ENCODE peak calls at places on chromosomes 5 and 9, in four cellular contexts. One of them, this sample, is unnamed.
A peak's percentile ranks its signal among the peaks of the same experiment; 100 is the strongest.

GRCh38 chr5:163407034-163407652 is 30.3 kb upstream of the CCNG1 start:
- DNase-seq in NCI-H1092: no peak
- DNase-seq in activated T-cell treated with anti-CD3 and anti-CD28 coated beads, Interleukin-2, amount 50 U/mL, for 72 hours: no peak
- DNase-seq in endothelial cell: no peak
- DNase-seq in this sample: no peak

GRCh38 chr9:128687453-128687852 is 1.6 kb upstream of the SET start:
- DNase-seq in NCI-H1092: no peak
- DNase-seq in activated T-cell treated with anti-CD3 and anti-CD28 coated beads, Interleukin-2, amount 50 U/mL, for 72 hours: no peak
- DNase-seq in endothelial cell: no peak
- DNase-seq in this sample: no peak

GRCh38 chr9:16136961-16137360 is 584.1 kb downstream of the CCDC171 start:
- DNase-seq in NCI-H1092: no peak
- DNase-seq in activated T-cell treated with anti-CD3 and anti-CD28 coated beads, Interleukin-2, amount 50 U/mL, for 72 hours: no peak
- DNase-seq in endothelial cell: no peak
- DNase-seq in this sample: no peak

GRCh38 chr5:627840-628239 is 15.7 kb downstream of the CEP72 start:
- DNase-seq in NCI-H1092: no peak
- DNase-seq in activated T-cell treated with anti-CD3 and anti-CD28 coated beads, Interleukin-2, amount 50 U/mL, for 72 hours: no peak
- DNase-seq in endothelial cell: no peak
- DNase-seq in this sample: no peak

GRCh38 chr9:87557996-87558395 is 60.3 kb downstream of the DAPK1 start:
- DNase-seq in NCI-H1092: no peak
- DNase-seq in activated T-cell treated with anti-CD3 and anti-CD28 coated beads, Interleukin-2, amount 50 U/mL, for 72 hours: no peak
- DNase-seq in endothelial cell: no peak
- DNase-seq in this sample: no peak

GRCh38 chr5:318341-318897 is 3.1 kb upstream of the AHRR start:
- DNase-seq in NCI-H1092: no peak
- DNase-seq in activated T-cell treated with anti-CD3 and anti-CD28 coated beads, Interleukin-2, amount 50 U/mL, for 72 hours: no peak
- DNase-seq in endothelial cell: no peak
- DNase-seq in this sample: no peak

GRCh38 chr9:137312852-137313325 is 10.8 kb upstream of the NRARP start:
- DNase-seq in NCI-H1092: no peak
- DNase-seq in activated T-cell treated with anti-CD3 and anti-CD28 coated beads, Interleukin-2, amount 50 U/mL, for 72 hours: no peak
- DNase-seq in endothelial cell: no peak
- DNase-seq in this sample: no peak

GRCh38 chr9:135851748-135852147 is 55.6 kb downstream of the CAMSAP1 start:
- DNase-seq in NCI-H1092: no peak
- DNase-seq in activated T-cell treated with anti-CD3 and anti-CD28 coated beads, Interleukin-2, amount 50 U/mL, for 72 hours: no peak
- DNase-seq in endothelial cell: no peak
- DNase-seq in this sample: no peak

GRCh38 chr5:9533096-9533495 is 12.8 kb downstream of the SEMA5A start:
- DNase-seq in NCI-H1092: no peak
- DNase-seq in activated T-cell treated with anti-CD3 and anti-CD28 coated beads, Interleukin-2, amount 50 U/mL, for 72 hours: no peak
- DNase-seq in endothelial cell: no peak
- DNase-seq in this sample: no peak

GRCh38 chr5:129904667-129905466 is 602 bp downstream of the CHSY3 start:
- DNase-seq in NCI-H1092: no peak
- DNase-seq in activated T-cell treated with anti-CD3 and anti-CD28 coated beads, Interleukin-2, amount 50 U/mL, for 72 hours: peak; percentile 1
- DNase-seq in endothelial cell: peak; percentile 37
- DNase-seq in this sample: no peak

GRCh38 chr5:143717400-143717799 is 94.6 kb upstream of the HMHB1 start:
- DNase-seq in NCI-H1092: no peak
- DNase-seq in activated T-cell treated with anti-CD3 and anti-CD28 coated beads, Interleukin-2, amount 50 U/mL, for 72 hours: no peak
- DNase-seq in endothelial cell: no peak
- DNase-seq in this sample: no peak

GRCh38 chr5:32329395-32329834 is 16.7 kb upstream of the MTMR12 start:
- DNase-seq in NCI-H1092: peak; percentile 13
- DNase-seq in activated T-cell treated with anti-CD3 and anti-CD28 coated beads, Interleukin-2, amount 50 U/mL, for 72 hours: peak; percentile 56
- DNase-seq in endothelial cell: peak; percentile 64
- DNase-seq in this sample: peak; percentile 27

GRCh38 chr9:86184125-86184524 is 75.3 kb downstream of the C9orf153 start:
- DNase-seq in NCI-H1092: no peak
- DNase-seq in activated T-cell treated with anti-CD3 and anti-CD28 coated beads, Interleukin-2, amount 50 U/mL, for 72 hours: no peak
- DNase-seq in endothelial cell: no peak
- DNase-seq in this sample: no peak

GRCh38 chr5:136162001-136162400 is 29.4 kb downstream of the SMAD5 start:
- DNase-seq in NCI-H1092: no peak
- DNase-seq in activated T-cell treated with anti-CD3 and anti-CD28 coated beads, Interleukin-2, amount 50 U/mL, for 72 hours: no peak
- DNase-seq in endothelial cell: no peak
- DNase-seq in this sample: no peak

GRCh38 chr5:103366938-103367549 is 108.5 kb downstream of the MACIR start:
- DNase-seq in NCI-H1092: no peak
- DNase-seq in activated T-cell treated with anti-CD3 and anti-CD28 coated beads, Interleukin-2, amount 50 U/mL, for 72 hours: no peak
- DNase-seq in endothelial cell: no peak
- DNase-seq in this sample: no peak

GRCh38 chr5:157359350-157359910 is 93.5 kb downstream of the CYFIP2 start:
- DNase-seq in NCI-H1092: no peak
- DNase-seq in activated T-cell treated with anti-CD3 and anti-CD28 coated beads, Interleukin-2, amount 50 U/mL, for 72 hours: no peak
- DNase-seq in endothelial cell: no peak
- DNase-seq in this sample: no peak

GRCh38 chr9:31700252-31701045 is 684.0 kb upstream of the ACO1 start:
- DNase-seq in NCI-H1092: no peak
- DNase-seq in activated T-cell treated with anti-CD3 and anti-CD28 coated beads, Interleukin-2, amount 50 U/mL, for 72 hours: peak; percentile 7
- DNase-seq in endothelial cell: no peak
- DNase-seq in this sample: no peak

GRCh38 chr5:136007271-136007670 is 21.5 kb upstream of the TGFBI start:
- DNase-seq in NCI-H1092: no peak
- DNase-seq in activated T-cell treated with anti-CD3 and anti-CD28 coated beads, Interleukin-2, amount 50 U/mL, for 72 hours: no peak
- DNase-seq in endothelial cell: no peak
- DNase-seq in this sample: no peak

GRCh38 chr9:78713746-78714405 is 417.0 kb downstream of the PSAT1 start:
- DNase-seq in NCI-H1092: no peak
- DNase-seq in activated T-cell treated with anti-CD3 and anti-CD28 coated beads, Interleukin-2, amount 50 U/mL, for 72 hours: no peak
- DNase-seq in endothelial cell: no peak
- DNase-seq in this sample: no peak

GRCh38 chr9:122111413-122112085 is 18.4 kb upstream of the TTLL11 start:
- DNase-seq in NCI-H1092: no peak
- DNase-seq in activated T-cell treated with anti-CD3 and anti-CD28 coated beads, Interleukin-2, amount 50 U/mL, for 72 hours: no peak
- DNase-seq in endothelial cell: no peak
- DNase-seq in this sample: no peak

GRCh38 chr5:91641730-91642350 is 258.7 kb upstream of the ARRDC3 start:
- DNase-seq in NCI-H1092: peak; percentile 16
- DNase-seq in activated T-cell treated with anti-CD3 and anti-CD28 coated beads, Interleukin-2, amount 50 U/mL, for 72 hours: no peak
- DNase-seq in endothelial cell: no peak
- DNase-seq in this sample: peak; percentile 31

GRCh38 chr5:16773990-16774389 is 157.2 kb upstream of the RETREG1 start:
- DNase-seq in NCI-H1092: no peak
- DNase-seq in activated T-cell treated with anti-CD3 and anti-CD28 coated beads, Interleukin-2, amount 50 U/mL, for 72 hours: no peak
- DNase-seq in endothelial cell: no peak
- DNase-seq in this sample: no peak

GRCh38 chr5:133565993-133566392 is 46.3 kb downstream of the FSTL4 start:
- DNase-seq in NCI-H1092: no peak
- DNase-seq in activated T-cell treated with anti-CD3 and anti-CD28 coated beads, Interleukin-2, amount 50 U/mL, for 72 hours: peak; percentile 30
- DNase-seq in endothelial cell: peak; percentile 58
- DNase-seq in this sample: no peak

GRCh38 chr5:83927140-83927733 is 206.6 kb upstream of the HAPLN1 start:
- DNase-seq in NCI-H1092: peak; percentile 8
- DNase-seq in activated T-cell treated with anti-CD3 and anti-CD28 coated beads, Interleukin-2, amount 50 U/mL, for 72 hours: peak; percentile 24
- DNase-seq in endothelial cell: peak; percentile 84
- DNase-seq in this sample: peak; percentile 8

GRCh38 chr5:156893517-156893916 is 43.4 kb downstream of the PPP1R2B start:
- DNase-seq in NCI-H1092: no peak
- DNase-seq in activated T-cell treated with anti-CD3 and anti-CD28 coated beads, Interleukin-2, amount 50 U/mL, for 72 hours: no peak
- DNase-seq in endothelial cell: no peak
- DNase-seq in this sample: no peak

GRCh38 chr5:76403713-76403962 is 553 bp downstream of the IQGAP2 start:
- DNase-seq in NCI-H1092: no peak
- DNase-seq in activated T-cell treated with anti-CD3 and anti-CD28 coated beads, Interleukin-2, amount 50 U/mL, for 72 hours: no peak
- DNase-seq in endothelial cell: peak; percentile 70
- DNase-seq in this sample: no peak

GRCh38 chr5:87308024-87308423 is 40.3 kb downstream of the RASA1 start:
- DNase-seq in NCI-H1092: no peak
- DNase-seq in activated T-cell treated with anti-CD3 and anti-CD28 coated beads, Interleukin-2, amount 50 U/mL, for 72 hours: no peak
- DNase-seq in endothelial cell: no peak
- DNase-seq in this sample: no peak

GRCh38 chr5:35822541-35822940 is 34.1 kb upstream of the IL7R start:
- DNase-seq in NCI-H1092: no peak
- DNase-seq in activated T-cell treated with anti-CD3 and anti-CD28 coated beads, Interleukin-2, amount 50 U/mL, for 72 hours: peak; percentile 57
- DNase-seq in endothelial cell: no peak
- DNase-seq in this sample: no peak

GRCh38 chr9:110575169-110575568 is 4.4 kb downstream of the SVEP1 start:
- DNase-seq in NCI-H1092: no peak
- DNase-seq in activated T-cell treated with anti-CD3 and anti-CD28 coated beads, Interleukin-2, amount 50 U/mL, for 72 hours: no peak
- DNase-seq in endothelial cell: no peak
- DNase-seq in this sample: peak; percentile 54

GRCh38 chr5:133967124-133967523 is 1.3 kb downstream of the C5orf15 start:
- DNase-seq in NCI-H1092: no peak
- DNase-seq in activated T-cell treated with anti-CD3 and anti-CD28 coated beads, Interleukin-2, amount 50 U/mL, for 72 hours: no peak
- DNase-seq in endothelial cell: no peak
- DNase-seq in this sample: no peak

GRCh38 chr9:77944556-77945261 is 86.9 kb downstream of the GNAQ start:
- DNase-seq in NCI-H1092: no peak
- DNase-seq in activated T-cell treated with anti-CD3 and anti-CD28 coated beads, Interleukin-2, amount 50 U/mL, for 72 hours: no peak
- DNase-seq in endothelial cell: peak; percentile 49
- DNase-seq in this sample: no peak

GRCh38 chr5:132501961-132502931 is 11.7 kb upstream of the IRF1 start:
- DNase-seq in NCI-H1092: no peak
- DNase-seq in activated T-cell treated with anti-CD3 and anti-CD28 coated beads, Interleukin-2, amount 50 U/mL, for 72 hours: no peak
- DNase-seq in endothelial cell: no peak
- DNase-seq in this sample: no peak

GRCh38 chr5:89988129-89988528 is 421.4 kb downstream of the CETN3 start:
- DNase-seq in NCI-H1092: no peak
- DNase-seq in activated T-cell treated with anti-CD3 and anti-CD28 coated beads, Interleukin-2, amount 50 U/mL, for 72 hours: no peak
- DNase-seq in endothelial cell: no peak
- DNase-seq in this sample: no peak

GRCh38 chr5:169828385-169828784 is 151.9 kb downstream of the INSYN2B start:
- DNase-seq in NCI-H1092: no peak
- DNase-seq in activated T-cell treated with anti-CD3 and anti-CD28 coated beads, Interleukin-2, amount 50 U/mL, for 72 hours: no peak
- DNase-seq in endothelial cell: no peak
- DNase-seq in this sample: no peak

GRCh38 chr9:2420488-2421056 is 201.0 kb upstream of the VLDLR start:
- DNase-seq in NCI-H1092: peak; percentile 70
- DNase-seq in activated T-cell treated with anti-CD3 and anti-CD28 coated beads, Interleukin-2, amount 50 U/mL, for 72 hours: no peak
- DNase-seq in endothelial cell: no peak
- DNase-seq in this sample: no peak

GRCh38 chr5:150016537-150016936 is 16.0 kb downstream of the HMGXB3 start:
- DNase-seq in NCI-H1092: no peak
- DNase-seq in activated T-cell treated with anti-CD3 and anti-CD28 coated beads, Interleukin-2, amount 50 U/mL, for 72 hours: no peak
- DNase-seq in endothelial cell: no peak
- DNase-seq in this sample: no peak

GRCh38 chr9:77960356-77961153 is 71.1 kb downstream of the GNAQ start:
- DNase-seq in NCI-H1092: no peak
- DNase-seq in activated T-cell treated with anti-CD3 and anti-CD28 coated beads, Interleukin-2, amount 50 U/mL, for 72 hours: no peak
- DNase-seq in endothelial cell: no peak
- DNase-seq in this sample: no peak

GRCh38 chr5:2999926-3000325 is 248.4 kb upstream of the IRX2 start:
- DNase-seq in NCI-H1092: no peak
- DNase-seq in activated T-cell treated with anti-CD3 and anti-CD28 coated beads, Interleukin-2, amount 50 U/mL, for 72 hours: no peak
- DNase-seq in endothelial cell: no peak
- DNase-seq in this sample: no peak

This sample was measured in NCI-H446 treated with DMSO at 0.1 percent for 48 hours.